ENCODE peak calls at places on chromosomes 4 and X, in four cellular contexts. One of them, this sample, is unnamed.

GRCh38 chrX:96373047-96373355 is 311.6 kb upstream of the DIAPH2 start:
- DNase-seq in brain microvascular endothelial cell: no peak
- DNase-seq in transverse colon: no peak
- DNase-seq in adrenal gland: no peak
- DNase-seq in this sample: no peak

GRCh38 chr4:95265814-95266740 is 282.7 kb downstream of the UNC5C start:
- DNase-seq in adrenal gland: no peak
- DNase-seq in transverse colon: no peak
- DNase-seq in brain microvascular endothelial cell: no peak
- DNase-seq in this sample: no peak

GRCh38 chrX:38804481-38805293 is 3.4 kb downstream of the MID1IP1 start:
- DNase-seq in brain microvascular endothelial cell: no peak
- DNase-seq in adrenal gland: peak; percentile 44
- DNase-seq in transverse colon: peak; percentile 23
- DNase-seq in this sample: peak; percentile 56

GRCh38 chrX:124406294-124407013 is 60.1 kb downstream of the SH2D1A start:
- DNase-seq in transverse colon: peak; percentile 20
- DNase-seq in brain microvascular endothelial cell: peak; percentile 70
- DNase-seq in adrenal gland: peak; percentile 74
- DNase-seq in this sample: peak; percentile 69

GRCh38 chrX:38654302-38654701 is 93.0 kb downstream of the TSPAN7 start:
- DNase-seq in brain microvascular endothelial cell: peak; percentile 20
- DNase-seq in transverse colon: no peak
- DNase-seq in adrenal gland: no peak
- DNase-seq in this sample: no peak

GRCh38 chr4:26242451-26242850 is 78.4 kb upstream of the RBPJ start:
- DNase-seq in transverse colon: no peak
- DNase-seq in brain microvascular endothelial cell: no peak
- DNase-seq in adrenal gland: no peak
- DNase-seq in this sample: no peak

GRCh38 chr4:172953896-172954568 is 214.6 kb upstream of the GALNT7 start:
- DNase-seq in adrenal gland: no peak
- DNase-seq in transverse colon: no peak
- DNase-seq in brain microvascular endothelial cell: no peak
- DNase-seq in this sample: no peak

GRCh38 chrX:39152106-39152649 is 350.9 kb downstream of the MID1IP1 start:
- DNase-seq in adrenal gland: no peak
- DNase-seq in transverse colon: peak; percentile 49
- DNase-seq in brain microvascular endothelial cell: no peak
- DNase-seq in this sample: peak; percentile 94

GRCh38 chrX:110402091-110402854 is 43.6 kb downstream of the RTL9 start:
- DNase-seq in brain microvascular endothelial cell: peak; percentile 40
- DNase-seq in transverse colon: no peak
- DNase-seq in adrenal gland: peak; percentile 14
- DNase-seq in this sample: no peak

GRCh38 chr4:89029591-89029990 is 27.4 kb downstream of the FAM13A start:
- DNase-seq in brain microvascular endothelial cell: no peak
- DNase-seq in adrenal gland: no peak
- DNase-seq in transverse colon: no peak
- DNase-seq in this sample: no peak

GRCh38 chr4:108155373-108155772 is 13.4 kb downstream of the LEF1 start:
- DNase-seq in transverse colon: no peak
- DNase-seq in adrenal gland: peak; percentile 38
- DNase-seq in brain microvascular endothelial cell: no peak
- DNase-seq in this sample: peak; percentile 81

GRCh38 chr4:24980064-24980690 is 50.6 kb downstream of the LGI2 start:
- DNase-seq in transverse colon: peak; percentile 54
- DNase-seq in brain microvascular endothelial cell: peak; percentile 59
- DNase-seq in adrenal gland: peak; percentile 67
- DNase-seq in this sample: peak; percentile 81

GRCh38 chrX:11629593-11630211 is 36.0 kb downstream of the ARHGAP6 start:
- DNase-seq in adrenal gland: no peak
- DNase-seq in brain microvascular endothelial cell: peak; percentile 63
- DNase-seq in transverse colon: no peak
- DNase-seq in this sample: peak; percentile 50

GRCh38 chrX:63746278-63746677 is 38.7 kb downstream of the ARHGEF9 start:
- DNase-seq in transverse colon: no peak
- DNase-seq in adrenal gland: no peak
- DNase-seq in brain microvascular endothelial cell: peak; percentile 23
- DNase-seq in this sample: no peak

GRCh38 chr4:182600093-182600492 is 317.1 kb downstream of the DCTD start:
- DNase-seq in adrenal gland: no peak
- DNase-seq in transverse colon: no peak
- DNase-seq in brain microvascular endothelial cell: no peak
- DNase-seq in this sample: no peak

GRCh38 chr4:7506572-7506971 is 71.8 kb upstream of the PSAPL1 start:
- DNase-seq in brain microvascular endothelial cell: no peak
- DNase-seq in adrenal gland: no peak
- DNase-seq in transverse colon: no peak
- DNase-seq in this sample: no peak

GRCh38 chr4:183987987-183988392 is 82.9 kb downstream of the STOX2 start:
- DNase-seq in transverse colon: peak; percentile 61
- DNase-seq in adrenal gland: peak; percentile 86
- DNase-seq in brain microvascular endothelial cell: peak; percentile 95
- DNase-seq in this sample: peak; percentile 79

GRCh38 chr4:99529218-99529617 is 18.4 kb downstream of the C4orf17 start:
- DNase-seq in adrenal gland: no peak
- DNase-seq in brain microvascular endothelial cell: no peak
- DNase-seq in transverse colon: no peak
- DNase-seq in this sample: no peak

GRCh38 chr4:53908661-53909078 is 155.7 kb downstream of the CHIC2 start:
- DNase-seq in transverse colon: peak; percentile 15
- DNase-seq in adrenal gland: peak; percentile 45
- DNase-seq in brain microvascular endothelial cell: peak; percentile 89
- DNase-seq in this sample: no peak

GRCh38 chr4:64713256-64713840 is 304.1 kb upstream of the TECRL start:
- DNase-seq in transverse colon: no peak
- DNase-seq in brain microvascular endothelial cell: peak; percentile 3
- DNase-seq in adrenal gland: no peak
- DNase-seq in this sample: no peak

GRCh38 chrX:109268340-109268739 is 213.5 kb downstream of the GUCY2F start:
- DNase-seq in transverse colon: no peak
- DNase-seq in adrenal gland: no peak
- DNase-seq in brain microvascular endothelial cell: no peak
- DNase-seq in this sample: no peak

GRCh38 chrX:13087322-13088154 is 43.1 kb upstream of the FAM9C start:
- DNase-seq in transverse colon: peak; percentile 45
- DNase-seq in brain microvascular endothelial cell: peak; percentile 60
- DNase-seq in adrenal gland: no peak
- DNase-seq in this sample: no peak

GRCh38 chrX:130861462-130861861 is 41.5 kb downstream of the ENOX2 start:
- DNase-seq in transverse colon: no peak
- DNase-seq in brain microvascular endothelial cell: no peak
- DNase-seq in adrenal gland: no peak
- DNase-seq in this sample: no peak

GRCh38 chr4:156756118-156756517 is 215.5 kb downstream of the PDGFC start:
- DNase-seq in transverse colon: no peak
- DNase-seq in brain microvascular endothelial cell: no peak
- DNase-seq in adrenal gland: no peak
- DNase-seq in this sample: no peak

GRCh38 chr4:153341575-153342090 is 2.9 kb upstream of the MND1 start:
- DNase-seq in transverse colon: no peak
- DNase-seq in adrenal gland: no peak
- DNase-seq in brain microvascular endothelial cell: peak; percentile 40
- DNase-seq in this sample: no peak

GRCh38 chr4:52588097-52588496 is 71.0 kb downstream of the USP46 start:
- DNase-seq in transverse colon: peak; percentile 9
- DNase-seq in brain microvascular endothelial cell: peak; percentile 44
- DNase-seq in adrenal gland: peak; percentile 23
- DNase-seq in this sample: peak; percentile 88

GRCh38 chr4:8274772-8275241 is 5.3 kb downstream of the HTRA3 start:
- DNase-seq in adrenal gland: peak; percentile 61
- DNase-seq in transverse colon: peak; percentile 74
- DNase-seq in brain microvascular endothelial cell: peak; percentile 67
- DNase-seq in this sample: peak; percentile 72

GRCh38 chr4:128776794-128777216 is 32.7 kb upstream of the JADE1 start:
- DNase-seq in transverse colon: peak; percentile 50
- DNase-seq in adrenal gland: peak; percentile 91
- DNase-seq in brain microvascular endothelial cell: peak; percentile 96
- DNase-seq in this sample: no peak

GRCh38 chr4:5980436-5981155 is 37.6 kb downstream of the C4orf50 start:
- DNase-seq in adrenal gland: no peak
- DNase-seq in brain microvascular endothelial cell: no peak
- DNase-seq in transverse colon: no peak
- DNase-seq in this sample: peak; percentile 44
- H3K27me3 ChIP-seq in adrenal gland: no peaks in the 10 kb centered on the region
- H3K27me3 ChIP-seq in brain microvascular endothelial cell: no peaks in the 10 kb centered on the region
- H3K27me3 ChIP-seq in transverse colon: peaks cover 23% of the 10 kb centered on the region
- H3K27me3 ChIP-seq in this sample: no peaks in the 10 kb centered on the region

GRCh38 chr4:3787489-3788365 is 21.5 kb downstream of the ADRA2C start:
- DNase-seq in transverse colon: no peak
- DNase-seq in brain microvascular endothelial cell: no peak
- DNase-seq in adrenal gland: no peak
- DNase-seq in this sample: no peak

GRCh38 chr4:3788366-3788660 is 22.1 kb downstream of the ADRA2C start:
- DNase-seq in transverse colon: no peak
- DNase-seq in adrenal gland: no peak
- DNase-seq in brain microvascular endothelial cell: no peak
- DNase-seq in this sample: no peak

GRCh38 chr4:3785292-3785565 is 19.0 kb downstream of the ADRA2C start:
- DNase-seq in adrenal gland: no peak
- DNase-seq in transverse colon: no peak
- DNase-seq in brain microvascular endothelial cell: no peak
- DNase-seq in this sample: no peak

GRCh38 chr4:3784469-3785291 is 18.5 kb downstream of the ADRA2C start:
- DNase-seq in adrenal gland: no peak
- DNase-seq in transverse colon: no peak
- DNase-seq in brain microvascular endothelial cell: no peak
- DNase-seq in this sample: no peak

DNA sequence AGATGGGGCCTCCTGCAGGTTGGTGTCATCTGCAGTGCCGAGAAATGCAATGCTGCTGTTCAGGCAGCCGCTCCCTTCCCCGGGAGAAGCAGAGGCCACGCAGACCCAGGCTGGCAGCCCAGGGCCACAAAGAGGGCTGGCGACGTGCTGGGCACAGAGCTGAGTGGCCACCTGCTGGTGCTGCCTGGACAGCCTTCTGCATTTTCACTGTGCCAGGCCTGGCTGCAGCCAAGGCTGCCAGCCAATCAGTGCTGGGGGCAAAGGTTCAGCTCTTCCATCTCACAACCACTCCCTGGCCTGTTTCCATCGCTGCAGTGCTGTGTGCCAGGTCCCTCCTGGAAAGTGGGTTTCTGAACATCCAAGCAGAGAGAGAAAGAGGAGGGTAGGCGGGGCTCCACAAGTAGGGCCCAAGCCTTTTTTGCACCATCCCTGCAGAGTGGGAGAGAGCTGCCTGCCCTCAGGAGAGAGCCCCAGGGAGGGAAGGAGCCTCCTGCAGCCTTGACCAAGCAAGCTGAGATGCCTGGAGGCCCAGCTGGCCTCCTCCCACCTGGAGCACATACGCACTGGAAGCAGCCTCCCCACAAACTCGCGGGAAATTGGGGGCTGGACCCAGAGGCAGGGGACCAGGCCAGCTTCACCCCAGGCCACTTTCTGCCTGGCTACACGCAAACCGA is 20.1 kb downstream of the ADRA2C start:
- DNase-seq in adrenal gland: no peak
- DNase-seq in transverse colon: peak; percentile 49
- DNase-seq in brain microvascular endothelial cell: no peak
- DNase-seq in this sample: no peak
- TF ChIP-seq CTCF in adrenal gland: no peak
- TF ChIP-seq CTCF in transverse colon: peak; percentile 6
- TF ChIP-seq CTCF in brain microvascular endothelial cell: no peak
- TF ChIP-seq CTCF in this sample: peak; percentile 17

DNA sequence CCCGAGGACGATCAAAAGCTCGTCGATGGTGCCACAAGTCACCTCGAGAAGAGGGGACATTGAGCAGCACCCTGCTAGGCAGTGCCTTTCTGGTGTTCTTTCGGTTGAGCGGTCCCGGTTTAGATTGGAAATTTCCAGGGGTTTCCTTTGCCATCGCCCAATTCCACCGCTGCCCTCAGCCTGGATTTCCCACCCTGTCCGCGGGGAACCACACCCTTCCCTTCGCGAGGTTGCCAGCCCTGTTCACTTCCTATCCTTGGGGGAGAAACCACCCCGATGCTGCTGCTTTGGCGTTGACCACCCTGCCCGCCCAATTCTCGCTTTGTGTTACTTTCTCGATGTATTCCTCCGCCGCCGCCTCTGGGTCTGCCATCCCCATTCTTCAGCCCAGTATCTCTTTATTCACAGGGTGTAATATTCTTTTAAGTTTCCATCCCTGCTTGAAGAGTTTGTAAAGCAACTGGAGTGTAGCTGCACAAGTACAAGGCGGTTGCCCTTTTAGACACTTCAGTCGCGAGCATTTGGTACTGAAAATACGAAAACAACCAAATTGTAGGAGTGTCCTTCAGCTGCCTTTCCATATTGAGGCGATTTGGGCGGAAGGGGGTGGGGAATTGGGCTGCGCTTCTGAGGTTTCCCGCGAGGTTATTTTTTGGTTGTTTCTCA is 1.1 kb downstream of the OGT start:
- DNase-seq in adrenal gland: peak; percentile 46
- DNase-seq in transverse colon: peak; percentile 48
- DNase-seq in brain microvascular endothelial cell: peak; percentile 45
- DNase-seq in this sample: peak; percentile 71
- H3K27me3 ChIP-seq in adrenal gland: no peaks in the 10 kb centered on the region
- H3K27me3 ChIP-seq in transverse colon: no peaks in the 10 kb centered on the region
- H3K27me3 ChIP-seq in brain microvascular endothelial cell: no peaks in the 10 kb centered on the region
- H3K27me3 ChIP-seq in this sample: no peaks in the 10 kb centered on the region

GRCh38 chr4:117968606-117969005 is 65.7 kb upstream of the NDST3 start:
- DNase-seq in brain microvascular endothelial cell: no peak
- DNase-seq in adrenal gland: no peak
- DNase-seq in transverse colon: no peak
- DNase-seq in this sample: no peak
- TF ChIP-seq CTCF in brain microvascular endothelial cell: no peak
- TF ChIP-seq CTCF in adrenal gland: no peak
- TF ChIP-seq CTCF in transverse colon: no peak
- TF ChIP-seq CTCF in this sample: peak; percentile 49

GRCh38 chrX:74906427-74906826 is 18.8 kb downstream of the NEXMIF start:
- DNase-seq in transverse colon: no peak
- DNase-seq in brain microvascular endothelial cell: no peak
- DNase-seq in adrenal gland: no peak
- DNase-seq in this sample: no peak

DNA sequence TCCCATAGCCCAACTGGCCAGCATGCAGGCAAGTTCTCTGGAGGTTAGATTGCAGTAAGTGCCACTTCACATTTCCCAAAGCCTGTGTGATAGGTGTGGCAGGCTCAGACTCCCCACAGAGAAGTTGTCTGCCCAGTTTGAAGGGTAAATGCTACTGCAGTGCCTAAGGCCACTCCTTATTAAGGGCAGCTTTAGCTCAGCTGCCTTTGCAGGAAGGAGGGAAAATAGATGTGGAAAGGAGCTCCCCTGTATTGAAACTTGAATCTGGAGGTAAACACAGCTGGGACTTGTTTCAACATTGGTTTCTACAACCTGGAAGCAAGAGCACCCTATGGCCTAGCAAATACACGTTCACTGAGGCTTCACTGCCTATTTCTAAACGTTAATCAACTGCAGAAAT is 22.4 kb downstream of the NEXMIF start:
- DNase-seq in adrenal gland: no peak
- DNase-seq in transverse colon: peak; percentile 7
- DNase-seq in brain microvascular endothelial cell: no peak
- DNase-seq in this sample: no peak
- H3K27me3 ChIP-seq in adrenal gland: no peaks in the 10 kb centered on the region
- H3K27me3 ChIP-seq in transverse colon: no peaks in the 10 kb centered on the region
- H3K27me3 ChIP-seq in brain microvascular endothelial cell: no peaks in the 10 kb centered on the region
- H3K27me3 ChIP-seq in this sample: no peaks in the 10 kb centered on the region